ENCODE peak calls at places on chromosomes 1 and 21, in ten cellular contexts. T is psoas muscle, L is mammary epithelial cell, O is foreskin fibroblast, H is AG10803, D is fibroblast of lung, W is heart right ventricle, J is transverse colon, E is IMR-90, V is fibroblast of the aortic adventitia. Q is an unnamed sample.

GRCh38 chr21:25412090-25412489 is 195.2 kb downstream of the MRPL39 start:
- DNase-seq in E (peak), J (no peak), T (no peak), V (no peak), W (no peak), H (peak), L (no peak), D (peak), O (no peak), Q (no peak)

GRCh38 chr1:223140551-223140950 is 2.5 kb downstream of the TLR5 start:
- DNase-seq in H (peak), L (no peak), J (no peak), E (no peak), W (no peak), T (no peak), D (no peak), O (peak), V (no peak), Q (no peak)

GRCh38 chr21:31351438-31351837 is 7.4 kb upstream of the TIAM1 start:
- DNase-seq in J (no peak), T (no peak), V (peak), E (peak), H (no peak), O (peak), W (no peak), L (peak), D (peak), Q (no peak)

GRCh38 chr1:63770381-63770780 is 3.4 kb upstream of the ROR1 start:
- DNase-seq in O (no peak), D (no peak), J (no peak), V (no peak), L (no peak), W (no peak), E (no peak), T (no peak), H (no peak), Q (no peak)

GRCh38 chr1:14067036-14067435 is 367.0 kb downstream of the PRDM2 start:
- DNase-seq in T (no peak), V (no peak), O (no peak), H (no peak), E (no peak), L (no peak), W (no peak), D (no peak), J (no peak), Q (no peak)

GRCh38 chr1:170221031-170221430 is 75.3 kb downstream of the NTMT2 start:
- DNase-seq in J (no peak), H (peak), V (peak), O (peak), E (no peak), T (no peak), D (no peak), W (no peak), L (no peak), Q (peak)

GRCh38 chr1:31773861-31774260 is 9.7 kb upstream of the ADGRB2 start:
- DNase-seq in O (no peak), J (no peak), L (no peak), V (no peak), W (no peak), D (no peak), E (no peak), T (no peak), H (no peak), Q (no peak)

GRCh38 chr21:45990049-45990711 is 8.6 kb downstream of the COL6A1 start:
- DNase-seq in V (no peak), L (no peak), H (no peak), J (no peak), E (no peak), D (no peak), W (peak), O (no peak), T (peak), Q (no peak)

GRCh38 chr1:27148591-27148990 is 6.3 kb downstream of the SLC9A1 start:
- DNase-seq in W (no peak), O (no peak), J (no peak), V (no peak), D (no peak), H (no peak), T (no peak), E (no peak), L (no peak), Q (no peak)

GRCh38 chr1:35763211-35763610 is 6.6 kb downstream of the CLSPN start:
- DNase-seq in W (no peak), V (peak), T (no peak), H (peak), D (no peak), E (peak), L (no peak), J (no peak), O (no peak), Q (no peak)

GRCh38 chr1:242146640-242147039 is 147.7 kb upstream of the MAP1LC3C start:
- DNase-seq in H (no peak), J (no peak), E (no peak), L (no peak), T (no peak), O (peak), D (no peak), W (no peak), V (no peak), Q (no peak)

GRCh38 chr1:214213136-214213535 is 67.8 kb upstream of the SMYD2 start:
- DNase-seq in W (no peak), V (peak), J (no peak), O (no peak), D (peak), E (peak), T (no peak), H (peak), L (peak), Q (no peak)

GRCh38 chr1:91400133-91400725 is 4.4 kb downstream of the HFM1 start:
- DNase-seq in T (no peak), V (peak), W (no peak), E (no peak), D (no peak), J (no peak), H (peak), O (peak), L (no peak), Q (no peak)

GRCh38 chr1:145995148-145995851 is 1.1 kb downstream of the TXNIP start:
- DNase-seq in W (no peak), L (no peak), T (no peak), H (no peak), V (no peak), D (no peak), J (no peak), E (no peak), O (no peak), Q (no peak)

GRCh38 chr1:3652538-3653285 is 396 bp downstream of the TP73 start:
- DNase-seq in T (no peak), H (no peak), J (no peak), L (no peak), E (no peak), V (no peak), O (no peak), D (no peak), W (no peak), Q (no peak)

GRCh38 chr1:113223040-113223439 is 150.0 kb downstream of the LRIG2 start:
- DNase-seq in L (no peak), D (no peak), H (no peak), T (no peak), E (no peak), W (no peak), V (no peak), O (no peak), J (no peak), Q (no peak)

GRCh38 chr1:113231866-113232265 is 158.4 kb upstream of the MAGI3 start:
- DNase-seq in H (no peak), T (no peak), J (no peak), O (no peak), V (no peak), D (no peak), W (no peak), E (no peak), L (no peak), Q (no peak)

GRCh38 chr1:113223546-113223945 is 150.5 kb downstream of the LRIG2 start:
- DNase-seq in W (peak), T (peak), J (no peak), O (peak), D (peak), V (peak), E (no peak), H (peak), L (no peak), Q (no peak)

DNA sequence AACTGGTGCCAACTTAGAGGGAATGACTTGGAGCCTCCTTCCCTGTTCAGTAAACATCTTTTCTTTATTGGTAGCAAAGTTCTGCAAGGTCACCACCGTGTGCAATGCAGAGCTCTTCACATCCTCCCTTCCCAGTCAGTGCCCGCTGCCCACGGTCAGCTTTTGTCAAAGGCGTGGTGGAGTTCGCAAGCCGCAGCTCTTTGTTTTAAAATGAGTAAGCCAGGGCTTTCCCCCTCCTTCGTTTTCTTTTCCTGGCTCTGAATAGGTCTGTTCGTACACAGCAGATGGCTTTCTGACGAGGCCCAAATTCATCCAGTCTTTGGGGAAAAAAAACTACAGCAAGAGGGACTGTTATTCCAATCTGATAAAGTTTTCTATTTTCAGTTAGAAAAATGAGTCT is 153.1 kb downstream of the LRIG2 start:
- DNase-seq in O (no peak), J (peak), T (no peak), W (no peak), H (no peak), E (no peak), L (no peak), V (peak), D (peak), Q (no peak)
- TF ChIP-seq CTCF in O (no peak), J (no peak), T (no peak), W (no peak), H (no peak), E (no peak), L (no peak), V (no peak), D (no peak), Q (no peak)

DNA sequence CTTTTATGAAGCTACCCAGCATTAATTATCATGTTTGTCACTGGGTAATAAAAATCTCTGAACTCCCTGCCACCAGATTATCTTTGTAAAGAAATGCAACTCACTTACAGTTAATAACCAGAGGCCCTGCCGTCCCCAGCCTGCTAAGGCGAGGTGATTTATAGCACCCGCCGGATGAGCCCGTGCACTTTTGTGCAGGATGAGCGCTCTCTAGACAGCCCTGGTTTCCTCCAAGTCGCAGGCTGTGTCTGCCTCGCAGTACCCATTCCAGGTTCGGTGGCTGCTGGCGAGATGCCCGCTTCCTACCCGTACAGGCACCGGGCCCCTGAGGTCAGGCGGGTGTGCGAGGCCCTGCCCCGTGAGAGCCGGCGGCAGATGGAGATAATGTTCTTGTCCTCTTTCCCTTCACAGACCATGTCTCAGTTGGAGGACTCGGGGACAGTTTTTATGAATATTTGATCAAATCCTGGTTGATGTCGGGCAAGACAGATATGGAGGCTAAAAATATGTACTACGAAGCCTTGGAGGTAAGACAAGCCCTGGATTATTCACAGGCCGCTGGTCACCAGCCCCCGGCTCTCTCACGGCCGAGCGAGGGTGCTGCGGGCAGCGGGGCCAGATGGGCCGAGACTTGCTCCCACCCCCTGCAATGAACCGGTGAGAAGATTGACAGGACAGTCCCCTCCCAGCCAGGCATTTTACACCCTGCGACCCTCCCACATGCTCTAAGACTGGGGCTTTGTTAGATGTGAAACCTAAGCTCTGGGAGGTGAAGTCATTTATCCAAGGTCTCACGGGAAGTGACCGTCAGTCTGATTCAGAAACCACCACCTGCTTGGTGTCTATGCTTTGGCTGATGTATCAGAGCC is 28.5 kb upstream of the SELENON start:
- DNase-seq in L (no peak), T (peak), V (no peak), W (peak), J (peak), O (no peak), E (peak), D (peak), H (no peak), Q (no peak)
- H3K4me3 ChIP-seq in L (no peak), T (no peak), V (no peak), W (no peak), J (no peak), O (no peak), E (no peak), D (no peak), H (no peak), Q (no peak)

GRCh38 chr1:95012389-95012788 is 60.4 kb downstream of the ALG14 start:
- DNase-seq in J (no peak), V (peak), T (no peak), E (peak), O (peak), W (no peak), D (peak), H (peak), L (no peak), Q (peak)
- TF ChIP-seq CTCF in J (no peak), V (no peak), T (no peak), E (no peak), O (no peak), W (no peak), D (no peak), H (no peak), L (no peak), Q (no peak)

DNA sequence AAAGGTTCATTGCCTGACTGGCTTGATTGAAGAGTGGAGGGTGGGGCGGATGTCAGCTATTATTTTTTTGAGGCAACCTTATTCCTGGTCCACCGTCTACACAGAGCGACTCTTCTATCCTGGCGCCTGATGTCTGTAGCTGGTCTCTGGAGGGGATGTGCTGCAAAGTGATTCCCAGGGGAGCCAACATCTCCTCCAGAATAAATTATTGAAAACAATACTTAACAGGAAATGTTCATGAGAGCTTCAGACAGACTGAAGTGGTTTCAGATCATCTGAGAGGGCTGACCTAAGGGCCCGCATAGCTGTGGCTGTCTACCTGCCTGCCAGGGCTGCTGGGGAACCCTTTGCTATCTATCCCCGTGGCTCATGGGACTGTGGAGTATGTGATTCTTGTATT is 66.7 kb downstream of the TEX35 start:
- DNase-seq in H (no peak), E (no peak), L (no peak), D (no peak), V (no peak), T (no peak), W (no peak), O (no peak), J (peak), Q (no peak)
- H3K4me3 ChIP-seq in H (no peak), E (no peak), L (no peak), D (no peak), V (no peak), T (no peak), W (no peak), O (no peak), J (no peak), Q (no peak)

GRCh38 chr1:203771901-203772301 is 6.9 kb downstream of the LAX1 start:
- DNase-seq in W (no peak), D (no peak), T (peak), L (no peak), E (no peak), H (peak), O (peak), V (peak), J (no peak), Q (no peak)

GRCh38 chr1:203772836-203773235 is 7.9 kb downstream of the LAX1 start:
- DNase-seq in T (no peak), H (no peak), E (no peak), W (no peak), J (no peak), O (no peak), V (no peak), D (no peak), L (no peak), Q (no peak)

GRCh38 chr1:203777596-203777995 is 12.6 kb downstream of the LAX1 start:
- DNase-seq in V (no peak), W (no peak), J (no peak), O (no peak), T (no peak), D (no peak), H (no peak), L (no peak), E (no peak), Q (no peak)

GRCh38 chr1:203778789-203779188 is 13.8 kb downstream of the LAX1 start:
- DNase-seq in D (no peak), T (no peak), W (no peak), L (no peak), O (no peak), V (no peak), H (no peak), J (no peak), E (no peak), Q (no peak)

DNA sequence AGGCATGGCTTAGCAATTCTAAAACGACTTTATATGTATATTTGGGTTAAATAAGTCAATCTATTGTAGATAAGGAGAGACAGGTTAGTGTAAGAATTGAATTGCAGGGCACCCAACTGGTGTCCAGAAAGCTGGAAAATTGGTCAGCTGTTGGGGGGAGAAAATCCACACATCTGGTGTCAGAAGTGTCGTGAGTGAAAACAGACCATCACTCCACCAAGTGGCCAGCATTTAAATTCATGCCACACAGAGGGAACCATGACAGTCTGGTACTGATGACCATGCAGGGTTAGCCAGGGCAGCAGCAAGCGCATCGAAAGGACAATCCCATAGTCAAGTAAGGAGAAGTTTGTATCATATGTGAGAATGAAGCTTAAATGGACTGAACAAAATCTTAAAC is 11.7 kb downstream of the LAX1 start:
- DNase-seq in O (no peak), E (no peak), J (no peak), D (no peak), W (no peak), T (no peak), L (no peak), V (no peak), H (no peak), Q (no peak)
- TF ChIP-seq CTCF in O (no peak), E (no peak), J (no peak), D (no peak), W (peak), T (peak), L (peak), V (no peak), H (peak), Q (no peak)

DNA sequence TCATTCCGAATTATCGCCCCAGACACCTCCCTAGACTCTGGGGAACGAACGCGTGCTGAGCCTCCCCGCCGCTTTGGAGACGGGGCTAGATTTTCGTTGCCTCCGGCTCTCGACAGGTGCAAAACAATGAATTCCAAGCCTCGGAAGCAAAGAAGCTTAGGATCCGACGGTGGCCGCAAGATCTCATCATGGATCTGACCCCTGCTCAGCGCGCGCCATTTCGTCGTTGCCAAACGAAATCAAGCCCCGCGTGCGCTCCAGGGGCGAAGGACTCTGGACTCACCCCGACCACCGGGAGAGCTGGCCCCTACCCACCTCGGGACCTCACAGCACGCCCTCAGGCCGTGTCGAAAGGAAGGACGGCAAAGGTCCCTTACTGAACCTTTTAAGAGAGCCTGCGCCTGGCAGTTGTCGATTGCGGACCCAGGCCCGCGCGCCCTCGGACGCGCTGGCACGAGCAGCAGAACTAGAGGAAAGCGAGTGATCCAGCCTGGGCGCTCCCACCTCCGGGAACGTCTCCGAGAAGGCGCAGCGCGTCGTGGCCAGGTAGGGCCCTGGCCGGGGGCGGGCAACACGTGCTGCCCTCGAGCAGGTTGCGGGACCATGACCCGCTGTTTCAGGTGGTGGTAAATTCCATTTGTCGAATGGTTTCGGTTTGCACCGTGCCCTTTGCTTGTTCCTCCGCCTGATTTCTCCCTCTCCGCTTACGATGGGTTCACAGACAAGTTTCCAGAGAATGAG is 1.6 kb upstream of the RUNX3 start:
- DNase-seq in J (no peak), T (no peak), V (no peak), L (no peak), E (no peak), D (no peak), O (no peak), H (no peak), W (no peak), Q (no peak)
- H3K4me3 ChIP-seq in J (no peak), T (peak), V (no peak), L (no peak), E (no peak), D (no peak), O (no peak), H (no peak), W (no peak), Q (no peak)